ENCODE peak calls at places on chromosomes 16 and 17, in six cellular contexts. D is progenitor cell of endocrine pancreas; S is posterior vena cava; B is CD8-positive, alpha-beta T cell; O is GM12892; K is activated gamma-delta T cell treated with anti-CD3 and anti-CD28 coated beads, Interleukin-2, amount 50 U/mL, for 16 hours. G is an unnamed sample.

GRCh38 chr16:88760424-88761142 is 24.4 kb downstream of the PIEZO1 start:
- DNase-seq in O (no peak), S (no peak), K (no peak), B (no peak), D (no peak), G (no peak)

GRCh38 chr16:55398683-55399230 is 74.8 kb downstream of the IRX6 start:
- DNase-seq in B (no peak), D (no peak), S (no peak), O (no peak), K (no peak), G (no peak)

GRCh38 chr16:86984286-86984685 is 332.9 kb downstream of the C16orf95 start:
- DNase-seq in B (no peak), S (peak), K (no peak), O (no peak), D (no peak), G (peak)

GRCh38 chr16:75486666-75487313 is 8.5 kb downstream of the CHST6 start:
- DNase-seq in S (no peak), D (no peak), K (no peak), B (no peak), O (no peak), G (no peak)

GRCh38 chr17:62705781-62706597 is 78.5 kb downstream of the MRC2 start:
- DNase-seq in B (no peak), K (no peak), D (no peak), S (peak), O (no peak), G (peak)

GRCh38 chr17:30415491-30415890 is 36.8 kb downstream of the CPD start:
- DNase-seq in K (no peak), O (no peak), D (no peak), B (no peak), S (no peak), G (no peak)

GRCh38 chr17:265726-266125 is 84.3 kb upstream of the DOC2B start:
- DNase-seq in B (peak), S (peak), D (no peak), O (no peak), K (no peak), G (peak)

GRCh38 chr17:19482571-19482970 is 51.1 kb upstream of the SLC47A1 start:
- DNase-seq in S (no peak), B (no peak), D (no peak), O (no peak), K (no peak), G (no peak)

GRCh38 chr16:51164167-51164566 is 13.1 kb upstream of the SALL1 start:
- DNase-seq in S (no peak), K (no peak), B (no peak), D (no peak), O (no peak), G (no peak)

GRCh38 chr16:56673916-56674315 is 4.3 kb downstream of the MT1H start:
- DNase-seq in B (no peak), D (no peak), S (peak), O (no peak), K (no peak), G (no peak)

GRCh38 chr16:23706439-23706838 is 6.6 kb downstream of the ERN2 start:
- DNase-seq in B (no peak), K (no peak), D (no peak), O (no peak), S (no peak), G (no peak)

GRCh38 chr17:17439971-17440843 is 36.6 kb upstream of the MED9 start:
- DNase-seq in B (peak), D (peak), O (peak), S (peak), K (peak), G (no peak)

GRCh38 chr17:75878174-75878998 is at the start of gene TRIM47:
- DNase-seq in B (no peak), D (no peak), S (peak), O (no peak), K (no peak), G (peak)

G was measured in sigmoid colon.